ENCODE peak calls at places on chromosome 14, in five cellular contexts. N is Peyer's patch, S is endothelial cell of umbilical vein, D is A549, U is suprapubic skin. E is an unnamed sample.

GRCh38 chr14:99969673-99970322 is 95.4 kb upstream of the EVL start:
- DNase-seq in N (no peak), S (no peak), D (no peak), U (no peak), E (no peak)

GRCh38 chr14:22088614-22089359 is 415.2 kb upstream of the OR4E1 start:
- DNase-seq in N (no peak), S (peak; percentile 83), D (no peak), U (no peak), E (no peak)

GRCh38 chr14:98498019-98498885 is 773.7 kb downstream of the BCL11B start:
- DNase-seq in N (no peak), S (no peak), D (no peak), U (no peak), E (no peak)

GRCh38 chr14:58150243-58150805 is 1.7 kb downstream of the ARMH4 start:
- DNase-seq in N (no peak), S (no peak), D (no peak), U (no peak), E (no peak)

GRCh38 chr14:99132821-99133562 is 139.0 kb downstream of the BCL11B start:
- DNase-seq in N (no peak), S (no peak), D (no peak), U (peak; percentile 23), E (no peak)

GRCh38 chr14:68181395-68182326 is 362.1 kb downstream of the RAD51B start:
- DNase-seq in N (no peak), S (peak; percentile 79), D (peak; percentile 46), U (no peak), E (no peak)

GRCh38 chr14:79571361-79571760 is 639.9 kb downstream of the DIO2 start:
- DNase-seq in N (no peak), S (no peak), D (no peak), U (no peak), E (no peak)

GRCh38 chr14:75877884-75878283 is 103.9 kb downstream of the TGFB3 start:
- DNase-seq in N (no peak), S (no peak), D (no peak), U (no peak), E (no peak)

GRCh38 chr14:104820669-104821228 is 19.8 kb downstream of the ZBTB42 start:
- DNase-seq in N (no peak), S (peak; percentile 49), D (peak; percentile 82), U (peak; percentile 80), E (no peak)

GRCh38 chr14:100486025-100486828 is 101.0 kb downstream of the BEGAIN start:
- DNase-seq in N (no peak), S (peak; percentile 53), D (peak; percentile 35), U (no peak), E (peak; percentile 75)

GRCh38 chr14:92539875-92540274 is 26.3 kb downstream of the RIN3 start:
- DNase-seq in N (no peak), S (peak; percentile 13), D (no peak), U (no peak), E (no peak)

GRCh38 chr14:39265741-39266588 is 32.2 kb downstream of the MIA2 start:
- DNase-seq in N (no peak), S (peak; percentile 60), D (no peak), U (no peak), E (peak; percentile 78)

GRCh38 chr14:67668559-67668958 is 5.9 kb downstream of the VTI1B start:
- DNase-seq in N (no peak), S (no peak), D (no peak), U (no peak), E (no peak)

GRCh38 chr14:105358140-105358846 is 40.0 kb upstream of the TEX22 start:
- DNase-seq in N (no peak), S (no peak), D (no peak), U (no peak), E (no peak)

GRCh38 chr14:26200675-26201074 is 397.2 kb downstream of the NOVA1 start:
- DNase-seq in N (no peak), S (no peak), D (no peak), U (no peak), E (no peak)

GRCh38 chr14:71076472-71076871 is 169.2 kb downstream of the PCNX1 start:
- DNase-seq in N (no peak), S (no peak), D (no peak), U (no peak), E (no peak)

GRCh38 chr14:72608391-72609204 is 285.3 kb downstream of the DPF3 start:
- DNase-seq in N (no peak), S (peak; percentile 64), D (peak; percentile 66), U (no peak), E (peak; percentile 29)

GRCh38 chr14:51395361-51395849 is 155.4 kb downstream of the TMX1 start:
- DNase-seq in N (no peak), S (peak; percentile 91), D (peak; percentile 22), U (peak; percentile 84), E (peak; percentile 19)

GRCh38 chr14:100146548-100147091 is 12.8 kb downstream of the DEGS2 start:
- DNase-seq in N (peak; percentile 46), S (no peak), D (no peak), U (no peak), E (no peak)

GRCh38 chr14:20622816-20623291 is 18.6 kb downstream of the OR6S1 start:
- DNase-seq in N (no peak), S (no peak), D (no peak), U (no peak), E (no peak)

GRCh38 chr14:60775296-60775695 is 40.7 kb downstream of the MNAT1 start:
- DNase-seq in N (no peak), S (peak; percentile 58), D (no peak), U (no peak), E (no peak)

GRCh38 chr14:92565040-92565717 is 51.6 kb downstream of the RIN3 start:
- DNase-seq in N (no peak), S (no peak), D (peak; percentile 40), U (no peak), E (no peak)

GRCh38 chr14:69069020-69069421 is 83.9 kb downstream of the DCAF5 start:
- DNase-seq in N (no peak), S (peak; percentile 49), D (peak; percentile 26), U (no peak), E (no peak)

GRCh38 chr14:58789106-58789505 is 151.3 kb downstream of the DACT1 start:
- DNase-seq in N (no peak), S (no peak), D (no peak), U (no peak), E (no peak)

GRCh38 chr14:89973234-89973823 is 17.6 kb downstream of the TDP1 start:
- DNase-seq in N (peak; percentile 26), S (peak; percentile 67), D (peak; percentile 74), U (no peak), E (peak; percentile 78)

GRCh38 chr14:89625208-89625987 is 208.4 kb upstream of the FOXN3 start:
- DNase-seq in N (no peak), S (no peak), D (no peak), U (no peak), E (peak; percentile 64)

GRCh38 chr14:35341454-35342159 is 49.4 kb downstream of the PSMA6 start:
- DNase-seq in N (peak; percentile 60), S (peak; percentile 91), D (peak; percentile 93), U (peak; percentile 97), E (peak; percentile 99)

GRCh38 chr14:53458368-53458814 is 305.3 kb upstream of the DDHD1 start:
- DNase-seq in N (no peak), S (peak; percentile 53), D (peak; percentile 72), U (no peak), E (no peak)

GRCh38 chr14:104665663-104666522 is 23.5 kb upstream of the INF2 start:
- DNase-seq in N (peak; percentile 51), S (peak; percentile 53), D (peak; percentile 77), U (no peak), E (no peak)

GRCh38 chr14:68630611-68631013 is 162.3 kb downstream of the ZFP36L1 start:
- DNase-seq in N (no peak), S (no peak), D (no peak), U (no peak), E (peak; percentile 14)

GRCh38 chr14:64880382-64881121 is 845 bp upstream of the SPTB start:
- DNase-seq in N (peak; percentile 24), S (peak; percentile 8), D (peak; percentile 40), U (no peak), E (peak; percentile 40)
- TF ChIP-seq POLR2A in N (no peak), S (no peak), D (no peak), U (no peak), E (no peak)

GRCh38 chr14:50001146-50001998 is 108.5 kb downstream of the ARF6 start:
- DNase-seq in N (peak; percentile 77), S (no peak), D (peak; percentile 61), U (no peak), E (no peak)
- H3K27ac ChIP-seq in N (peak overlapping the region; percentile 99), S (peak overlapping the region; percentile 86), D (peak overlapping the region; percentile 94), U (peak overlapping the region; percentile 96), E (no peak overlapping the region)

DNA sequence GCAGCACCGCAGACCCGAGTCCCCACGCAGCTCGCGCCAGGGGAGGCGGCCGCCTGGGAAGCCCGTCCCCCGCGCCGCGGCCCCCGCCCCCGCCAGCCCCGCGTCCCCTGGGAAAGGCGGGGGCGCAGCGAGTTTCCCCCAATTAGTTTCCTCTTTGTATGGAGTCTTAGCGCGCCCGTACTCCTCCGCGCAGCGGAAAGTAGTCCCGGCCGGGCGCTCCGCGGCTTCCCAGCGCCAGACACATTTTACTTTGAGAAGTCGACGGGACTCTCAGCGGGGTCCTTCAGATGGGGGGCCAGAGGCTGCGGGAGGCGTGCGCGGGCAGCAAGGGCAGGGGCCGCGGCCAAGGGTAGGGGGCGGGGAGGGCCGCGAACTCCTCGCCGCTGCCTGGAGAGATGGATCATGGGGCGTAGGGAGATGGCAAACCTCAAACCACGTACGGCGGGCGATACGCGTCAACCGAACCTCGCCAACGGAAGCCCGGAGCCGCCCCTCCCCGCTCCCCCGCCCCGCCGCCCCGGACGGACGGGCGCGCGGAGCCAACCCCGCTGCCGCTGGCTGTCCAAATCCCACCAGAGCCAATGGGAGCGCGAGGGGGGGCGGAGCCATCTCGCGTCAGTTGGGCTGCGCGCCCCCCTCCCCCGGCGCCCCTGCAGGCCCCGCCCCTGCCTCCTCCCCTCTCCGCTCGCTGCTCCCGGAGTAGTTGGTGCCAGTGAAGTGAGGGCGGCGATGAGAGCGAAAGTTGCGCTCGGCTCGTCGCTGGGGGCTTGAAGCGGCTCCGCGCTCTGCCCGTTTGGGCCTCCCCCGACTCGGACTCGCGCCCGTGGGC is at the start of gene RCOR1:
- DNase-seq in N (peak; percentile 98), S (peak; percentile 96), D (peak; percentile 97), U (peak; percentile 98), E (peak; percentile 98)
- TF ChIP-seq POLR2A in N (peak; percentile 66), S (peak; percentile 91), D (peak; percentile 95), U (peak; percentile 41), E (peak; percentile 90)

GRCh38 chr14:36721877-36722276 is 60.2 kb downstream of the PAX9 start:
- DNase-seq in N (no peak), S (no peak), D (no peak), U (no peak), E (no peak)

GRCh38 chr14:36724162-36724561 is 62.5 kb downstream of the PAX9 start:
- DNase-seq in N (no peak), S (no peak), D (no peak), U (no peak), E (no peak)

GRCh38 chr14:36720657-36721056 is 59.0 kb downstream of the PAX9 start:
- DNase-seq in N (no peak), S (no peak), D (no peak), U (no peak), E (no peak)

GRCh38 chr14:36726128-36726527 is 64.5 kb downstream of the PAX9 start:
- DNase-seq in N (no peak), S (no peak), D (no peak), U (no peak), E (no peak)

DNA sequence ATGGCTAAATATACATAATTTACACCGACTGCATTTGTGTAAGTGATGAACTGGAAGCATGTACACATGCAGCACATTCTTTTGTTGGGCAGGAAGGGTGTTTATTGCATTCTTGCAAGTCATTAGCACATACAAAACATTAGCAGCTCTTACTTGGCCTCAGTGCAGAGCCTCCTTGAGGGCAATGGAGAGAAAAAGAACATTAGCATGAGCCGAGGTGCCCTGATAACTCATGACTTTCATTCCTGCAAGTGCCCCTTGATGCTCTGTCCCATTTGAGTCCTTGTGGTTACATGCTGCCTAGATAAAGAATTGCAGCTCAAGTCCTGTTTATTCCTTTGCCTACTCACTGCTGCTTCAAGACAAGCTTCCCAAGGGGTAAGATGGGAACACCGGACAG is 61.9 kb downstream of the PAX9 start:
- DNase-seq in N (no peak), S (no peak), D (no peak), U (no peak), E (no peak)
- H3K27ac ChIP-seq in N (no peak overlapping the region), S (no peak overlapping the region), D (no peak overlapping the region), U (no peak overlapping the region), E (no peak overlapping the region)